ENCODE peak calls at places on chromosomes 7 and 10, in five cellular contexts. W is neuronal stem cell, I is H1, M is mesenchymal stem cell, U is H9. D is an unnamed sample. For H3K4me1, the result is how much of the 10 kb centered on the place peaks cover.

GRCh38 chr10:89440262-89440661 is 25.9 kb downstream of the IFIT5 start:
- DNase-seq in I (no peak), M (no peak), W (no peak), U (no peak), D (no peak)

GRCh38 chr7:132485600-132486594 is 90.4 kb downstream of the PLXNA4 start:
- DNase-seq in M (no peak), U (no peak), W (no peak), I (no peak), D (no peak)

GRCh38 chr10:133104076-133104965 is 16.6 kb downstream of the ADGRA1 start:
- DNase-seq in W (no peak), M (no peak), I (no peak), U (no peak), D (no peak)

GRCh38 chr7:151291206-151291605 is 42.7 kb upstream of the SMARCD3 start:
- DNase-seq in W (no peak), M (no peak), I (no peak), U (peak), D (no peak)

GRCh38 chr10:14219411-14219810 is 111.3 kb downstream of the FRMD4A start:
- DNase-seq in I (no peak), U (no peak), M (no peak), W (no peak), D (no peak)

GRCh38 chr10:28719789-28720436 is 42.6 kb downstream of the BAMBI start:
- DNase-seq in I (no peak), M (peak), U (no peak), W (no peak), D (no peak)

GRCh38 chr7:151194188-151194587 is 7.1 kb upstream of the ASB10 start:
- DNase-seq in M (no peak), U (no peak), W (no peak), I (no peak), D (no peak)

GRCh38 chr7:151115836-151116418 is 29.7 kb downstream of the AGAP3 start:
- DNase-seq in U (no peak), W (no peak), I (no peak), M (peak), D (no peak)

GRCh38 chr10:52701647-52702046 is 70.9 kb downstream of the MBL2 start:
- DNase-seq in U (no peak), W (no peak), I (no peak), M (peak), D (no peak)

GRCh38 chr10:113950268-113950667 is 93.4 kb upstream of the ADRB1 start:
- DNase-seq in W (no peak), U (no peak), M (no peak), I (no peak), D (no peak)

GRCh38 chr7:100173806-100174495 is 3.2 kb downstream of the GPC2 start:
- DNase-seq in U (no peak), I (no peak), M (no peak), W (no peak), D (no peak)

GRCh38 chr10:2196272-2196671 is 458.9 kb upstream of the ADARB2 start:
- DNase-seq in I (no peak), U (no peak), W (no peak), M (no peak), D (no peak)

GRCh38 chr10:61836888-61837747 is 64.4 kb upstream of the ARID5B start:
- DNase-seq in I (no peak), W (no peak), U (no peak), M (peak), D (no peak)

GRCh38 chr7:727104-727805 is at the start of gene PRKAR1B:
- DNase-seq in W (no peak), M (no peak), U (peak), I (no peak), D (no peak)

GRCh38 chr7:2154121-2154520 is 78.6 kb downstream of the MAD1L1 start:
- DNase-seq in W (no peak), U (no peak), I (no peak), M (no peak), D (no peak)

GRCh38 chr7:156778668-156779067 is 114.3 kb downstream of the LMBR1 start:
- DNase-seq in I (no peak), W (no peak), U (no peak), M (no peak), D (peak)

GRCh38 chr7:33706666-33707194 is 198.6 kb upstream of the BMPER start:
- DNase-seq in W (no peak), M (no peak), U (no peak), I (no peak), D (no peak)

GRCh38 chr10:91307489-91307888 is 87.0 kb downstream of the PCGF5 start:
- DNase-seq in W (no peak), U (no peak), M (no peak), I (no peak), D (no peak)

GRCh38 chr10:21260793-21261149 is 264.7 kb downstream of the SKIDA1 start:
- DNase-seq in I (no peak), M (no peak), W (no peak), U (no peak), D (no peak)

GRCh38 chr7:155285423-155286220 is 12.1 kb upstream of the INSIG1 start:
- DNase-seq in U (no peak), W (no peak), I (no peak), M (no peak), D (no peak)

GRCh38 chr10:132110713-132111112 is 45.0 kb downstream of the JAKMIP3 start:
- DNase-seq in M (no peak), W (no peak), U (peak), I (no peak), D (no peak)

GRCh38 chr7:4209966-4210365 is 472.1 kb upstream of the FOXK1 start:
- DNase-seq in W (no peak), M (no peak), U (no peak), I (no peak), D (no peak)

GRCh38 chr7:69603351-69603750 is 5.1 kb downstream of the AUTS2 start:
- DNase-seq in W (no peak), U (no peak), I (no peak), M (no peak), D (no peak)

GRCh38 chr7:91836065-91836368 is 44.5 kb downstream of the MTERF1 start:
- DNase-seq in M (no peak), W (no peak), I (no peak), U (no peak), D (no peak)

GRCh38 chr10:122333037-122333436 is 41.5 kb upstream of the PLEKHA1 start:
- DNase-seq in M (no peak), I (no peak), W (no peak), U (no peak), D (no peak)

GRCh38 chr7:77989981-77990566 is 191.5 kb downstream of the PHTF2 start:
- DNase-seq in W (no peak), U (peak), M (peak), I (no peak), D (no peak)

GRCh38 chr10:122864901-122865300 is 14.5 kb downstream of the FAM24B start:
- DNase-seq in M (no peak), U (no peak), W (no peak), I (no peak), D (no peak)

GRCh38 chr10:77583527-77583926 is 54.1 kb downstream of the KCNMA1 start:
- DNase-seq in W (no peak), M (no peak), U (no peak), I (no peak), D (no peak)

GRCh38 chr7:108170251-108170650 is 40.1 kb upstream of the LAMB4 start:
- DNase-seq in U (no peak), I (no peak), W (no peak), M (no peak), D (no peak)
- H3K4me1 ChIP-seq in U (under half), I (under half), W (under half), M (under half), D (under half)

GRCh38 chr7:75617634-75618234 is 121.0 kb downstream of the HIP1 start:
- DNase-seq in U (no peak), W (no peak), M (peak), I (no peak), D (peak)
- H2BK12ac ChIP-seq in U (no peak), W (no peak), M (peak), I (no peak), D (no peak)

GRCh38 chr10:30443049-30443448 is 9.1 kb downstream of the MAP3K8 start:
- DNase-seq in W (no peak), I (no peak), U (no peak), M (no peak), D (no peak)

GRCh38 chr10:30441974-30442606 is 8.1 kb downstream of the MAP3K8 start:
- DNase-seq in M (no peak), I (no peak), U (no peak), W (no peak), D (no peak)

GRCh38 chr10:30438016-30438850 is 4.2 kb downstream of the MAP3K8 start:
- DNase-seq in U (no peak), I (no peak), W (no peak), M (peak), D (peak)

GRCh38 chr10:30437039-30437781 is 3.2 kb downstream of the MAP3K8 start:
- DNase-seq in M (peak), I (no peak), U (no peak), W (no peak), D (peak)

GRCh38 chr10:30439931-30440330 is 5.9 kb downstream of the MAP3K8 start:
- DNase-seq in W (no peak), I (no peak), M (no peak), U (no peak), D (peak)
- H3K4me1 ChIP-seq in W (under half), I (under half), M (under half), U (under half), D (under half)

DNA sequence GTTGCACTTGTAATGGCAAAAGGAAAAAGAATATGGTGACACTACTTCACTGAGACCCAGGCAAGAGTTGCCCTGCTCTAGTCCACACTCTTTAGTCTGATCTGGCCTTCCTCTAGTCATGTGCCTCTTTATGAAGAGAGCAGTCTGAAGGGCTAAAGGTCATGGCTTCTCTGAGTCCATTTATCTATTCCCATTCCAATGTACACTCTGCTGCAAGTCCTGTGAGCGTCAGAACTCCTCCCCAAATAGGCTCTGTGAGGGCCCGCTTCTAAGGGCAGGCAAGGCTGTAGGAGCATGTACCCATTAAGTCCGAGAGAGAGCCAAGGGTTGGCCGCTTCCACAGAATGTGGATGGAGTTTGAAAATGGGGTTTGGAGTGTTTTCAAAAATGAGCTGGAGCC is 209.3 kb downstream of the AHR start:
- DNase-seq in W (no peak), M (no peak), I (no peak), U (no peak), D (no peak)
- H2BK12ac ChIP-seq in W (no peak), M (no peak), I (no peak), U (no peak), D (no peak)

GRCh38 chr7:116284390-116284789 is 74.1 kb downstream of the TES start:
- DNase-seq in W (no peak), M (peak), I (no peak), U (no peak), D (peak)
- H3K4me1 ChIP-seq in W (under half), M (under half), I (under half), U (under half), D (under half)

GRCh38 chr10:127888526-127889312 is 4.0 kb downstream of the CLRN3 start:
- DNase-seq in W (no peak), M (no peak), I (no peak), U (no peak), D (no peak)
- H2BK12ac ChIP-seq in W (no peak), M (no peak), I (no peak), U (no peak), D (no peak)

D was measured in trophoblast cell.